ENCODE peak calls at places on chromosomes 6 and 20, in four cellular contexts. H is upper lobe of left lung, S is lower leg skin, K is heart right ventricle. I is an unnamed sample.

GRCh38 chr20:60236613-60237012 is 278.4 kb downstream of the CDH26 start:
- DNase-seq in K (no peak), H (no peak), S (no peak), I (no peak)

GRCh38 chr6:150046943-150047342 is 21.6 kb upstream of the RAET1L start:
- DNase-seq in S (no peak), H (no peak), K (no peak), I (no peak)

GRCh38 chr6:128111096-128111495 is 210.2 kb upstream of the THEMIS start:
- DNase-seq in H (no peak), S (no peak), K (peak), I (no peak)

GRCh38 chr20:33541074-33541473 is 51.2 kb downstream of the CBFA2T2 start:
- DNase-seq in S (no peak), K (no peak), H (no peak), I (no peak)

GRCh38 chr6:26183237-26183580 is 96.0 kb downstream of the HFE start:
- DNase-seq in H (no peak), S (peak), K (no peak), I (no peak)

GRCh38 chr6:107179004-107179403 is 63.7 kb upstream of the BEND3 start:
- DNase-seq in K (no peak), S (no peak), H (no peak), I (no peak)

GRCh38 chr6:24524801-24525200 is 30.0 kb downstream of the ALDH5A1 start:
- DNase-seq in K (no peak), H (no peak), S (no peak), I (peak)

GRCh38 chr6:150269857-150270223 is 99.0 kb upstream of the IYD start:
- DNase-seq in H (no peak), S (peak), K (no peak), I (no peak)

GRCh38 chr6:53484409-53485280 is 60.3 kb downstream of the GCLC start:
- DNase-seq in S (no peak), K (peak), H (peak), I (peak)

GRCh38 chr6:167078745-167079144 is 44.2 kb upstream of the CCR6 start:
- DNase-seq in K (no peak), H (no peak), S (no peak), I (no peak)

GRCh38 chr6:3410385-3411360 is 46.2 kb downstream of the SLC22A23 start:
- DNase-seq in K (peak), S (peak), H (peak), I (peak)

GRCh38 chr6:54391577-54391976 is 83.3 kb downstream of the TINAG start:
- DNase-seq in S (no peak), H (no peak), K (no peak), I (no peak)

GRCh38 chr20:40753472-40753871 is 64.4 kb upstream of the MAFB start:
- DNase-seq in S (no peak), H (no peak), K (no peak), I (no peak)

GRCh38 chr6:2498224-2498623 is 252.5 kb downstream of the MYLK4 start:
- DNase-seq in K (no peak), S (peak), H (no peak), I (no peak)

GRCh38 chr6:169194737-169195136 is 58.9 kb downstream of the THBS2 start:
- DNase-seq in K (no peak), H (no peak), S (no peak), I (no peak)

GRCh38 chr6:93418448-93419303 is 683 bp downstream of the EPHA7 start:
- DNase-seq in K (peak), H (no peak), S (peak), I (no peak)

GRCh38 chr20:38863024-38863851 is 57.7 kb downstream of the PPP1R16B start:
- DNase-seq in K (no peak), S (peak), H (no peak), I (peak)

GRCh38 chr6:394641-395289 is 3.2 kb downstream of the IRF4 start:
- DNase-seq in S (no peak), H (no peak), K (no peak), I (no peak)

GRCh38 chr6:45590751-45591184 is 213.0 kb upstream of the SUPT3H start:
- DNase-seq in H (no peak), S (no peak), K (no peak), I (no peak)

GRCh38 chr6:128311944-128312570 is 208.3 kb downstream of the PTPRK start:
- DNase-seq in K (no peak), H (no peak), S (no peak), I (no peak)

GRCh38 chr6:151317206-151317994 is 74.0 kb downstream of the ZBTB2 start:
- DNase-seq in K (no peak), H (no peak), S (no peak), I (no peak)

GRCh38 chr20:61753196-61753942 is 312.3 kb downstream of the TAF4 start:
- DNase-seq in H (no peak), K (no peak), S (no peak), I (no peak)

GRCh38 chr6:138722425-138723371 is 50.9 kb upstream of the CCDC28A start:
- DNase-seq in S (no peak), H (no peak), K (no peak), I (no peak)

GRCh38 chr6:81770395-81770794 is 17.9 kb upstream of the TENT5A start:
- DNase-seq in K (no peak), S (no peak), H (no peak), I (no peak)

GRCh38 chr6:88360203-88360797 is 194.2 kb upstream of the CNR1 start:
- DNase-seq in S (no peak), K (no peak), H (no peak), I (no peak)

GRCh38 chr6:44126320-44127149 is 717 bp downstream of the MRPL14 start:
- DNase-seq in K (peak), S (peak), H (peak), I (peak)

GRCh38 chr20:58579819-58580492 is 64.8 kb upstream of the APCDD1L start:
- DNase-seq in S (peak), H (no peak), K (no peak), I (no peak)

GRCh38 chr20:63174309-63175030 is 41.5 kb downstream of the YTHDF1 start:
- DNase-seq in H (no peak), S (no peak), K (no peak), I (no peak)

GRCh38 chr20:63177134-63177784 is 38.7 kb downstream of the YTHDF1 start:
- DNase-seq in S (no peak), H (no peak), K (no peak), I (no peak)

GRCh38 chr20:63175031-63175895 is 40.7 kb downstream of the YTHDF1 start:
- DNase-seq in H (no peak), S (no peak), K (no peak), I (no peak)

GRCh38 chr20:63176448-63177133 is 39.3 kb downstream of the YTHDF1 start:
- DNase-seq in S (no peak), H (no peak), K (no peak), I (no peak)

GRCh38 chr20:63176035-63176434 is 39.9 kb downstream of the YTHDF1 start:
- DNase-seq in H (no peak), S (no peak), K (no peak), I (no peak)
- H3K4me3 ChIP-seq in H (no peak), S (no peak), K (no peak), I (no peak)

GRCh38 chr6:49453221-49453620 is 9.8 kb downstream of the MMUT start:
- DNase-seq in H (no peak), S (no peak), K (no peak), I (no peak)
- TF ChIP-seq CTCF in H (no peak), S (no peak), K (peak), I (peak)

GRCh38 chr20:49712918-49713778 is 530 bp downstream of the B4GALT5 start:
- DNase-seq in S (peak), H (peak), K (peak), I (no peak)
- H3K4me3 ChIP-seq in S (peak), H (peak), K (peak), I (peak)

GRCh38 chr6:133923938-133924593 is 29.0 kb upstream of the TBPL1 start:
- DNase-seq in S (no peak), H (peak), K (peak), I (peak)
- TF ChIP-seq CTCF in S (no peak), H (peak), K (peak), I (peak)

GRCh38 chr6:157649311-157650260 is 173.5 kb upstream of the SNX9 start:
- DNase-seq in K (no peak), H (no peak), S (no peak), I (no peak)
- H3K4me3 ChIP-seq in K (no peak), H (no peak), S (no peak), I (no peak)

I was measured in GM12864.